ENCODE peak calls at places on chromosomes 3 and 15, in four cellular contexts. S, X, Z and O are unnamed samples.

GRCh38 chr3:147184794-147185193 is 221.5 kb downstream of the ZIC4 start:
- DNase-seq in S (no peak), Z (no peak), X (no peak), O (no peak)

GRCh38 chr3:156474560-156475389 is 80.1 kb downstream of the SSR3 start:
- DNase-seq in Z (no peak), X (peak; percentile 49), S (no peak), O (peak; percentile 7)

GRCh38 chr3:172716476-172716875 is 5.6 kb upstream of the NCEH1 start:
- DNase-seq in X (no peak), S (no peak), Z (no peak), O (no peak)

GRCh38 chr3:67437789-67438188 is 216.6 kb downstream of the SUCLG2 start:
- DNase-seq in X (no peak), Z (no peak), S (no peak), O (no peak)

GRCh38 chr15:85707519-85708338 is 87.0 kb downstream of the KLHL25 start:
- DNase-seq in S (no peak), Z (no peak), X (no peak), O (no peak)

GRCh38 chr15:83848315-83849050 is 194.6 kb downstream of the ADAMTSL3 start:
- DNase-seq in X (no peak), Z (no peak), S (no peak), O (no peak)

GRCh38 chr3:172113710-172114109 is 74.3 kb downstream of the FNDC3B start:
- DNase-seq in Z (no peak), X (no peak), S (no peak), O (no peak)

GRCh38 chr3:181487236-181487978 is 224.3 kb upstream of the SOX2 start:
- DNase-seq in X (no peak), S (no peak), Z (peak; percentile 69), O (no peak)

GRCh38 chr3:63911395-63911900 is 735 bp downstream of the SCAANT1 start:
- DNase-seq in X (no peak), S (no peak), Z (no peak), O (no peak)

GRCh38 chr15:24772709-24773373 is 97.3 kb downstream of the NPAP1 start:
- DNase-seq in Z (no peak), X (peak; percentile 83), S (peak; percentile 30), O (peak; percentile 71)

GRCh38 chr3:119304201-119304713 is 10.1 kb downstream of the ARHGAP31 start:
- DNase-seq in X (no peak), Z (no peak), S (no peak), O (no peak)

GRCh38 chr3:9653565-9654248 is 4.4 kb downstream of the MTMR14 start:
- DNase-seq in Z (no peak), X (no peak), S (no peak), O (no peak)

GRCh38 chr15:44215594-44215993 is 20.5 kb upstream of the FRMD5 start:
- DNase-seq in S (no peak), X (no peak), Z (no peak), O (no peak)

GRCh38 chr3:11288021-11288491 is 15.9 kb downstream of the ATG7 start:
- DNase-seq in S (no peak), Z (no peak), X (no peak), O (no peak)

GRCh38 chr15:50854594-50855490 is 53.6 kb upstream of the AP4E1 start:
- DNase-seq in S (no peak), Z (no peak), X (no peak), O (no peak)

GRCh38 chr15:85482896-85483295 is 102.5 kb downstream of the AKAP13 start:
- DNase-seq in S (no peak), X (no peak), Z (no peak), O (no peak)

GRCh38 chr3:46894256-46894655 is 16.7 kb downstream of the PTH1R start:
- DNase-seq in X (no peak), Z (no peak), S (no peak), O (no peak)

GRCh38 chr3:25153130-25153529 is 274.9 kb upstream of the RARB start:
- DNase-seq in X (no peak), S (no peak), Z (no peak), O (no peak)

GRCh38 chr3:46670891-46671427 is 22.5 kb downstream of the ALS2CL start:
- DNase-seq in Z (no peak), X (no peak), S (no peak), O (no peak)

GRCh38 chr3:124063168-124063909 is 71.4 kb upstream of the ROPN1 start:
- DNase-seq in Z (peak; percentile 22), S (no peak), X (no peak), O (no peak)

GRCh38 chr15:37056168-37056893 is 44.0 kb downstream of the MEIS2 start:
- DNase-seq in X (no peak), S (no peak), Z (no peak), O (no peak)

GRCh38 chr3:194941360-194941955 is 255.8 kb downstream of the FAM43A start:
- DNase-seq in Z (no peak), S (no peak), X (no peak), O (no peak)

GRCh38 chr3:105518806-105519418 is 152.2 kb downstream of the ALCAM start:
- DNase-seq in X (peak; percentile 20), S (no peak), Z (peak; percentile 76), O (peak; percentile 83)

GRCh38 chr3:129611812-129612349 is 5.4 kb upstream of the PLXND1 start:
- DNase-seq in X (no peak), Z (no peak), S (no peak), O (no peak)

GRCh38 chr15:82111918-82112317 is 66.1 kb upstream of the MEX3B start:
- DNase-seq in X (no peak), Z (no peak), S (no peak), O (no peak)

GRCh38 chr3:38119248-38119544 is 17.7 kb downstream of the ACAA1 start:
- DNase-seq in S (no peak), X (no peak), Z (no peak), O (no peak)

GRCh38 chr3:32440481-32441350 is 49.1 kb downstream of the CMTM7 start:
- DNase-seq in S (no peak), Z (no peak), X (no peak), O (peak; percentile 29)

GRCh38 chr15:39400821-39401550 is 179.9 kb upstream of the THBS1 start:
- DNase-seq in S (no peak), Z (no peak), X (no peak), O (no peak)

GRCh38 chr15:95684126-95684525 is 646.4 kb upstream of the NR2F2 start:
- DNase-seq in S (no peak), X (no peak), Z (no peak), O (no peak)

GRCh38 chr15:67920524-67921240 is 80.8 kb upstream of the RNU6-1 start:
- DNase-seq in S (no peak), Z (no peak), X (no peak), O (no peak)

GRCh38 chr3:147002721-147003120 is 397.6 kb upstream of the PLSCR5 start:
- DNase-seq in X (no peak), S (no peak), Z (no peak), O (no peak)

GRCh38 chr15:65980824-65981456 is 111.6 kb downstream of the RAB11A start:
- DNase-seq in X (peak; percentile 73), Z (no peak), S (no peak), O (peak; percentile 15)

GRCh38 chr3:127747751-127748521 is 74.4 kb downstream of the MGLL start:
- DNase-seq in Z (peak; percentile 78), X (no peak), S (no peak), O (no peak)

GRCh38 chr3:148950806-148951205 is 40.5 kb upstream of the GYG1 start:
- DNase-seq in X (no peak), S (no peak), Z (no peak), O (peak; percentile 20)

GRCh38 chr3:13345284-13345683 is 74.8 kb downstream of the NUP210 start:
- DNase-seq in S (no peak), X (no peak), Z (no peak), O (no peak)

GRCh38 chr3:18559323-18559972 is 134.3 kb upstream of the SATB1 start:
- DNase-seq in Z (peak; percentile 24), X (peak; percentile 46), S (no peak), O (peak; percentile 44)

GRCh38 chr3:156093966-156094365 is 26.4 kb upstream of the KCNAB1 start:
- DNase-seq in Z (no peak), X (no peak), S (no peak), O (no peak)